ENCODE peak calls at places on chromosomes 5 and 9, in four cellular contexts. X is brain microvascular endothelial cell, U is fibroblast of lung, P is mesothelial cell of epicardium. H is an unnamed sample.
A peak's percentile ranks its signal among the peaks of the same experiment; 100 is the strongest.

GRCh38 chr5:78005021-78005785 is 229.1 kb upstream of the TBCA start:
- DNase-seq in X (peak; percentile 38), U (peak; percentile 82), P (no peak), H (no peak)

GRCh38 chr9:93667006-93667405 is 90.6 kb downstream of the PHF2 start:
- DNase-seq in X (no peak), U (no peak), P (peak; percentile 18), H (no peak)

GRCh38 chr5:76341935-76342334 is 61.1 kb upstream of the IQGAP2 start:
- DNase-seq in X (no peak), U (no peak), P (no peak), H (no peak)

GRCh38 chr5:177514541-177514940 is 2.2 kb downstream of the DDX41 start:
- DNase-seq in X (no peak), U (no peak), P (no peak), H (no peak)

GRCh38 chr5:67202830-67203229 is 6.2 kb upstream of the CD180 start:
- DNase-seq in X (no peak), U (no peak), P (no peak), H (no peak)

GRCh38 chr9:136728080-136728547 is 14.6 kb downstream of the LCN10 start:
- DNase-seq in X (peak; percentile 74), U (peak; percentile 90), P (peak; percentile 86), H (peak; percentile 93)

GRCh38 chr5:39158127-39158593 is 61.2 kb downstream of the FYB1 start:
- DNase-seq in X (peak; percentile 23), U (no peak), P (no peak), H (no peak)

GRCh38 chr9:109253637-109254284 is 67.1 kb downstream of the EPB41L4B start:
- DNase-seq in X (peak; percentile 59), U (peak; percentile 61), P (no peak), H (no peak)

GRCh38 chr5:148972958-148973357 is 89.9 kb downstream of the SH3TC2 start:
- DNase-seq in X (peak; percentile 83), U (peak; percentile 82), P (no peak), H (no peak)

GRCh38 chr9:126293522-126293889 is 33.1 kb upstream of the MVB12B start:
- DNase-seq in X (no peak), U (no peak), P (no peak), H (no peak)

GRCh38 chr9:108622467-108622866 is 233.3 kb downstream of the ACTL7B start:
- DNase-seq in X (peak; percentile 62), U (peak; percentile 43), P (no peak), H (no peak)

GRCh38 chr5:103014983-103015382 is 105.0 kb downstream of the GIN1 start:
- DNase-seq in X (no peak), U (peak; percentile 75), P (no peak), H (no peak)

GRCh38 chr5:139140631-139141071 is 57.5 kb downstream of the SIL1 start:
- DNase-seq in X (no peak), U (peak; percentile 33), P (no peak), H (no peak)

GRCh38 chr5:93676707-93677106 is 64.7 kb downstream of the POU5F2 start:
- DNase-seq in X (no peak), U (peak; percentile 22), P (no peak), H (no peak)

GRCh38 chr5:103371046-103371603 is 112.6 kb downstream of the MACIR start:
- DNase-seq in X (no peak), U (no peak), P (no peak), H (no peak)

GRCh38 chr5:132677191-132677590 is 3.4 kb downstream of the IL4 start:
- DNase-seq in X (peak; percentile 90), U (peak; percentile 82), P (no peak), H (no peak)

GRCh38 chr5:149413477-149414210 is 34.6 kb upstream of the IL17B start:
- DNase-seq in X (no peak), U (no peak), P (no peak), H (no peak)

GRCh38 chr9:69546265-69546664 is 125.9 kb downstream of the APBA1 start:
- DNase-seq in X (no peak), U (peak; percentile 8), P (no peak), H (no peak)
- TF ChIP-seq CTCF in X (peak; percentile 73), U (peak; percentile 38), P (no peak), H (no peak)

DNA sequence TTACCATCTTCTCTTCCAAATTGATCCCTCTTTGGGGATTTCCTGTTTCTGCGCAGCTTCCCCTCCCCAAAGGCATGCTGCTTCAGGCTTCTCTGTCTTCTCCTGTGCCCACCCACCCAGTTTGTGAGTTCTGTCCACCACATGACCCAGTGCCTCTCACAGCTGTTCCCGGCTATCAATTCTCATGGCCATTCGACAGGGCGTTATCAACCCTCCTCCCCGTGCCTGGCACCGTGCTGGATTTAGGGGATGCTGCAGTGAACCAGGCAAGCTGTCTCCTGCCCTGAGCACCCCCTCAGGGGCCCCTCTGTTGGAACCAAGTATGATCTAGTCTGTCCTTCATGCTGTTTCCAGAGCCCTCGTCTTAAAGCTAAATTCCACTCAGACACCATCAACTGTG is 38.7 kb downstream of the COL23A1 start:
- DNase-seq in X (no peak), U (no peak), P (no peak), H (no peak)
- TF ChIP-seq CTCF in X (no peak), U (no peak), P (no peak), H (no peak)

DNA sequence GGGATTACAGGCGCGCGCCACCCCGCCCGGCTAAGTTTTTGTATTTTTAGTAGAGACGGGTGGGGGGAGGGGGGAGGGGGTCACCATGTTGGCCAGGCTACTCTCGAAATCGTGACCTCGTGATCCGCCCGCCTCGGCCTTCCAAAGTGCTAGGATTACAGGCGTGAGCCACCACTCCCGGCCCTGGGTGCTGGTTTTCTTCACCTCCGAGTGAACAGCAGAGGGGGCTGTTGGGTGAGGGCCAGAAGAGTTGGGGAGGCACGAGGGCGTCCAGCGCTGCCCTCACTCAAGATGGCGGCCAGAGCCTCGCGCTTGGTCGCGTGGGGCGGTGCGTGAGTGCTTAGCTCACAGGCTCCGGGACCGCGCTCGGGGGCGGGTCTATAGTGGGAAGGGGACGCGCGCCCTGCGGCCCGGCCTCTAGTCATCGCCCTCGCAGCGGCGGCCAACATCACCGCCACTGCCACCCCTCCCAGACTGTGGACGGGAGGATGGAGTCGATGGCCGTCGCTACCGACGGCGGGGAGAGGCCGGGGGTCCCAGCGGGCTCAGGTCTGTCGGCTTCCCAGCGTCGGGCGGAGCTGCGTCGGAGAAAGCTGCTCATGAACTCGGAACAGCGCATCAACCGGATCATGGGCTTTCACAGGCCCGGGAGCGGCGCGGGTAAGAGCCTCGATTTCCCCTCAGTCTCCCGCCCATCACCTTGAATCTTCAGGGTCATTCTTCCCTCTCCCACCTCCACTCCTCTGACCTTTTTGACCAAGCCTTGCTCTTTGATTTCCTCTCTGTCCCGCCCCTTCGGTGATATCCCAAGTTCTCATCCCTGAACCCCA is at the start of gene CAMLG:
- DNase-seq in X (peak; percentile 97), U (peak; percentile 97), P (peak; percentile 94), H (peak; percentile 97)
- TF ChIP-seq CTCF in X (peak; percentile 78), U (peak; percentile 44), P (peak; percentile 65), H (peak; percentile 75)

DNA sequence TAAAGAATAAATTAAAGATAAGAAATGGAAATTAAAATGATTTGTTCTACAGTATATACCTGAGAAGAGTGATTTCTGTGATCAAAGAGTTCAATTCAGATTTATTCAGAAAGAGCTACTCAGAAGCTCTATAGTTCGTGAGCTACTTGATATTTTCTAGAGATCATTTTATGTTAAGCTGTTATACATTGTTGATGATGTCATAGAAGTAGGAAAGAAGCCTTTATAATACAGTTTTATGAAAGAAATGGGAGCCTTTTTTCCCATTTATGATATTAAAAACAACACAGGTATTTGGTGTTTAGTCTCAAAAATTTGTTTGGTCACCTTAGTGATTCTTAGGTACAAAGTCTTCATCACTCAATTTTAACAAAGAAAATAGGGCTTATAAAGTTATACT is 20.8 kb downstream of the RNF14 start:
- DNase-seq in X (no peak), U (no peak), P (no peak), H (no peak)
- TF ChIP-seq CTCF in X (no peak), U (no peak), P (no peak), H (no peak)

GRCh38 chr9:112717669-112718331 is at the start of gene INIP:
- DNase-seq in X (peak; percentile 95), U (peak; percentile 95), P (peak; percentile 85), H (peak; percentile 94)
- TF ChIP-seq CTCF in X (no peak), U (no peak), P (no peak), H (no peak)

GRCh38 chr9:90830977-90831376 is 29.4 kb downstream of the SYK start:
- DNase-seq in X (no peak), U (no peak), P (no peak), H (no peak)

GRCh38 chr9:90827181-90827866 is 25.7 kb downstream of the SYK start:
- DNase-seq in X (no peak), U (no peak), P (no peak), H (no peak)

GRCh38 chr9:90826326-90827020 is 24.9 kb downstream of the SYK start:
- DNase-seq in X (no peak), U (no peak), P (no peak), H (no peak)

GRCh38 chr9:90832251-90832650 is 30.6 kb downstream of the SYK start:
- DNase-seq in X (no peak), U (no peak), P (no peak), H (no peak)

DNA sequence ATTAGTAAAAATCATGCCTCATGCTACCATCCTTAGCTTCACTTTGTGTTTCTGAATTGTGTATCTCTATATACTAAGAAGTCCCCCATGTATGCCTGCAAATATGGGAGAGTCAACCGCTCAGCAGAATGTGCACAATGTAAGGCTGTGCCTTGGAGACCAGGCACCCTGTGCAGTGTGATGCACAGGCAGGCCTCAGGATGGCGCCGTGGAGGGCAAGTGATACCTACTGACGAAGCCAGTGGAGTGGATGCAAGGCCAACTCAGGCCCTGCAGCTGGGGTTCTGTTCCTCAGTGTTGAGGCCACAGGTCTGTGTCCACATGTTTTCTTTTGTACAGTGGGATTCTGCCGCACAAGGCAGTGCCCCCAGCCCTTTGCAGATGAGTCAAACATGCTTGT is 28.4 kb downstream of the SYK start:
- DNase-seq in X (no peak), U (no peak), P (no peak), H (no peak)
- TF ChIP-seq CTCF in X (no peak), U (no peak), P (no peak), H (no peak)

H was measured in natural killer cell.